ENCODE peak calls at places on chromosome 7, in six cellular contexts. One of them, this sample, is unnamed.

GRCh38 chr7:55030314-55030713 is 11.5 kb downstream of the EGFR start:
- DNase-seq in tibial artery: no peak
- DNase-seq in heart right ventricle: no peak
- DNase-seq in fibroblast of pulmonary artery: no peak
- DNase-seq in ovary: no peak
- DNase-seq in BJ: no peak
- DNase-seq in this sample: peak

GRCh38 chr7:42932861-42933591 is 850 bp downstream of the MRPL32 start:
- DNase-seq in ovary: no peak
- DNase-seq in fibroblast of pulmonary artery: peak
- DNase-seq in tibial artery: no peak
- DNase-seq in BJ: no peak
- DNase-seq in heart right ventricle: no peak
- DNase-seq in this sample: peak

GRCh38 chr7:46173526-46174191 is 252.6 kb upstream of the IGFBP3 start:
- DNase-seq in BJ: no peak
- DNase-seq in tibial artery: no peak
- DNase-seq in heart right ventricle: peak
- DNase-seq in fibroblast of pulmonary artery: peak
- DNase-seq in ovary: peak
- DNase-seq in this sample: peak

GRCh38 chr7:105198223-105198622 is 184.2 kb downstream of the KMT2E start:
- DNase-seq in fibroblast of pulmonary artery: peak
- DNase-seq in heart right ventricle: no peak
- DNase-seq in tibial artery: no peak
- DNase-seq in BJ: peak
- DNase-seq in ovary: no peak
- DNase-seq in this sample: peak

GRCh38 chr7:121428857-121429489 is 32.9 kb upstream of the FAM3C start:
- DNase-seq in tibial artery: no peak
- DNase-seq in ovary: no peak
- DNase-seq in fibroblast of pulmonary artery: peak
- DNase-seq in heart right ventricle: no peak
- DNase-seq in BJ: no peak
- DNase-seq in this sample: peak

GRCh38 chr7:2440608-2441245 is 35.5 kb downstream of the GRIFIN start:
- DNase-seq in heart right ventricle: no peak
- DNase-seq in fibroblast of pulmonary artery: peak
- DNase-seq in tibial artery: no peak
- DNase-seq in BJ: no peak
- DNase-seq in ovary: peak
- DNase-seq in this sample: no peak

GRCh38 chr7:70316745-70317144 is 718.5 kb downstream of the AUTS2 start:
- DNase-seq in heart right ventricle: no peak
- DNase-seq in ovary: no peak
- DNase-seq in fibroblast of pulmonary artery: no peak
- DNase-seq in tibial artery: no peak
- DNase-seq in BJ: no peak
- DNase-seq in this sample: no peak

GRCh38 chr7:129741743-129742213 is 130.3 kb downstream of the NRF1 start:
- DNase-seq in ovary: no peak
- DNase-seq in fibroblast of pulmonary artery: no peak
- DNase-seq in BJ: no peak
- DNase-seq in tibial artery: no peak
- DNase-seq in heart right ventricle: no peak
- DNase-seq in this sample: no peak

GRCh38 chr7:124856299-124856888 is 73.2 kb downstream of the POT1 start:
- DNase-seq in BJ: peak
- DNase-seq in fibroblast of pulmonary artery: peak
- DNase-seq in ovary: no peak
- DNase-seq in tibial artery: no peak
- DNase-seq in heart right ventricle: no peak
- DNase-seq in this sample: peak

GRCh38 chr7:28922618-28923331 is 35.4 kb downstream of the TRIL start:
- DNase-seq in tibial artery: no peak
- DNase-seq in heart right ventricle: peak
- DNase-seq in ovary: peak
- DNase-seq in BJ: no peak
- DNase-seq in fibroblast of pulmonary artery: peak
- DNase-seq in this sample: peak

GRCh38 chr7:25995893-25996529 is 156.0 kb upstream of the NFE2L3 start:
- DNase-seq in BJ: no peak
- DNase-seq in tibial artery: no peak
- DNase-seq in heart right ventricle: no peak
- DNase-seq in fibroblast of pulmonary artery: no peak
- DNase-seq in ovary: no peak
- DNase-seq in this sample: no peak

GRCh38 chr7:151152935-151153513 is 14.5 kb downstream of the GBX1 start:
- DNase-seq in tibial artery: no peak
- DNase-seq in heart right ventricle: no peak
- DNase-seq in BJ: no peak
- DNase-seq in ovary: no peak
- DNase-seq in fibroblast of pulmonary artery: no peak
- DNase-seq in this sample: no peak
- TF ChIP-seq CTCF in tibial artery: no peak
- TF ChIP-seq CTCF in heart right ventricle: no peak
- TF ChIP-seq CTCF in BJ: peak
- TF ChIP-seq CTCF in ovary: no peak
- TF ChIP-seq CTCF in fibroblast of pulmonary artery: peak
- TF ChIP-seq CTCF in this sample: peak

GRCh38 chr7:87212478-87212877 is 7.1 kb downstream of the TMEM243 start:
- DNase-seq in heart right ventricle: no peak
- DNase-seq in tibial artery: no peak
- DNase-seq in fibroblast of pulmonary artery: no peak
- DNase-seq in BJ: no peak
- DNase-seq in ovary: no peak
- DNase-seq in this sample: no peak
- H3K4me3 ChIP-seq in heart right ventricle: no peak
- H3K4me3 ChIP-seq in tibial artery: no peak
- H3K4me3 ChIP-seq in fibroblast of pulmonary artery: no peak
- H3K4me3 ChIP-seq in BJ: no peak
- H3K4me3 ChIP-seq in ovary: no peak
- H3K4me3 ChIP-seq in this sample: no peak

GRCh38 chr7:133411402-133411801 is 158.5 kb downstream of the EXOC4 start:
- DNase-seq in fibroblast of pulmonary artery: no peak
- DNase-seq in ovary: no peak
- DNase-seq in heart right ventricle: no peak
- DNase-seq in BJ: no peak
- DNase-seq in tibial artery: no peak
- DNase-seq in this sample: no peak

GRCh38 chr7:133408212-133408611 is 155.3 kb downstream of the EXOC4 start:
- DNase-seq in tibial artery: no peak
- DNase-seq in ovary: no peak
- DNase-seq in heart right ventricle: no peak
- DNase-seq in BJ: no peak
- DNase-seq in fibroblast of pulmonary artery: no peak
- DNase-seq in this sample: no peak

GRCh38 chr7:133409421-133409820 is 156.5 kb downstream of the EXOC4 start:
- DNase-seq in ovary: no peak
- DNase-seq in tibial artery: no peak
- DNase-seq in BJ: no peak
- DNase-seq in heart right ventricle: no peak
- DNase-seq in fibroblast of pulmonary artery: no peak
- DNase-seq in this sample: no peak

GRCh38 chr7:133412942-133413341 is 160.1 kb downstream of the EXOC4 start:
- DNase-seq in ovary: no peak
- DNase-seq in BJ: no peak
- DNase-seq in fibroblast of pulmonary artery: no peak
- DNase-seq in heart right ventricle: no peak
- DNase-seq in tibial artery: no peak
- DNase-seq in this sample: peak
- TF ChIP-seq CTCF in ovary: no peak
- TF ChIP-seq CTCF in BJ: no peak
- TF ChIP-seq CTCF in fibroblast of pulmonary artery: no peak
- TF ChIP-seq CTCF in heart right ventricle: no peak
- TF ChIP-seq CTCF in tibial artery: no peak
- TF ChIP-seq CTCF in this sample: no peak

GRCh38 chr7:138246391-138246790 is 170.1 kb downstream of the AKR1D1 start:
- DNase-seq in heart right ventricle: no peak
- DNase-seq in fibroblast of pulmonary artery: no peak
- DNase-seq in BJ: no peak
- DNase-seq in ovary: no peak
- DNase-seq in tibial artery: no peak
- DNase-seq in this sample: no peak
- H3K4me3 ChIP-seq in heart right ventricle: no peak
- H3K4me3 ChIP-seq in fibroblast of pulmonary artery: no peak
- H3K4me3 ChIP-seq in BJ: no peak
- H3K4me3 ChIP-seq in ovary: no peak
- H3K4me3 ChIP-seq in tibial artery: no peak
- H3K4me3 ChIP-seq in this sample: no peak

GRCh38 chr7:120274482-120274881 is 1.5 kb downstream of the KCND2 start:
- DNase-seq in BJ: no peak
- DNase-seq in fibroblast of pulmonary artery: no peak
- DNase-seq in heart right ventricle: no peak
- DNase-seq in ovary: no peak
- DNase-seq in tibial artery: no peak
- DNase-seq in this sample: no peak

GRCh38 chr7:120274899-120275298 is 1.9 kb downstream of the KCND2 start:
- DNase-seq in heart right ventricle: no peak
- DNase-seq in tibial artery: no peak
- DNase-seq in ovary: no peak
- DNase-seq in BJ: no peak
- DNase-seq in fibroblast of pulmonary artery: no peak
- DNase-seq in this sample: no peak

GRCh38 chr7:120272896-120273475 is at the start of gene KCND2:
- DNase-seq in BJ: no peak
- DNase-seq in ovary: peak
- DNase-seq in heart right ventricle: no peak
- DNase-seq in tibial artery: no peak
- DNase-seq in fibroblast of pulmonary artery: peak
- DNase-seq in this sample: no peak

GRCh38 chr7:120273476-120273975 is 551 bp downstream of the KCND2 start:
- DNase-seq in ovary: peak
- DNase-seq in BJ: no peak
- DNase-seq in heart right ventricle: no peak
- DNase-seq in tibial artery: no peak
- DNase-seq in fibroblast of pulmonary artery: peak
- DNase-seq in this sample: peak

GRCh38 chr7:120272261-120272895 is 597 bp upstream of the KCND2 start:
- DNase-seq in fibroblast of pulmonary artery: peak
- DNase-seq in tibial artery: no peak
- DNase-seq in heart right ventricle: no peak
- DNase-seq in ovary: no peak
- DNase-seq in BJ: no peak
- DNase-seq in this sample: peak
- TF ChIP-seq CTCF in fibroblast of pulmonary artery: peak
- TF ChIP-seq CTCF in tibial artery: peak
- TF ChIP-seq CTCF in heart right ventricle: peak
- TF ChIP-seq CTCF in ovary: no peak
- TF ChIP-seq CTCF in BJ: peak
- TF ChIP-seq CTCF in this sample: peak

GRCh38 chr7:155000795-155001194 is 2.1 kb downstream of the PAXIP1 start:
- DNase-seq in heart right ventricle: no peak
- DNase-seq in fibroblast of pulmonary artery: no peak
- DNase-seq in tibial artery: no peak
- DNase-seq in BJ: no peak
- DNase-seq in ovary: no peak
- DNase-seq in this sample: no peak
- H3K4me3 ChIP-seq in heart right ventricle: no peak
- H3K4me3 ChIP-seq in fibroblast of pulmonary artery: no peak
- H3K4me3 ChIP-seq in tibial artery: no peak
- H3K4me3 ChIP-seq in BJ: no peak
- H3K4me3 ChIP-seq in ovary: no peak
- H3K4me3 ChIP-seq in this sample: no peak